ENCODE peak calls at places on chromosomes 4 and X, in ten cellular contexts. One of them, this sample, is unnamed.

GRCh38 chr4:147617841-147618421 is 734 bp downstream of the TMEM184C start:
- DNase-seq in uterus: no peak
- DNase-seq in Panc1: no peak
- DNase-seq in transverse colon: no peak
- DNase-seq in right atrium auricular region: no peak
- DNase-seq in cardiac muscle cell: no peak
- DNase-seq in fibroblast of lung: no peak
- DNase-seq in Karpas-422: no peak
- DNase-seq in tibial artery: no peak
- DNase-seq in Peyer's patch: no peak
- DNase-seq in this sample: no peak

GRCh38 chr4:183182873-183183725 is 84.0 kb downstream of the WWC2 start:
- DNase-seq in uterus: peak; percentile 22
- DNase-seq in Panc1: no peak
- DNase-seq in transverse colon: no peak
- DNase-seq in right atrium auricular region: peak; percentile 79
- DNase-seq in cardiac muscle cell: peak; percentile 93
- DNase-seq in fibroblast of lung: peak; percentile 75
- DNase-seq in Karpas-422: no peak
- DNase-seq in tibial artery: no peak
- DNase-seq in Peyer's patch: no peak
- DNase-seq in this sample: peak; percentile 17

GRCh38 chr4:82528868-82529267 is 32.9 kb downstream of the TMEM150C start:
- DNase-seq in uterus: no peak
- DNase-seq in Panc1: no peak
- DNase-seq in transverse colon: no peak
- DNase-seq in right atrium auricular region: no peak
- DNase-seq in cardiac muscle cell: peak; percentile 15
- DNase-seq in fibroblast of lung: no peak
- DNase-seq in Karpas-422: no peak
- DNase-seq in tibial artery: no peak
- DNase-seq in Peyer's patch: no peak
- DNase-seq in this sample: no peak

GRCh38 chr4:78213218-78213617 is 156.1 kb downstream of the FRAS1 start:
- DNase-seq in uterus: no peak
- DNase-seq in Panc1: no peak
- DNase-seq in transverse colon: peak; percentile 12
- DNase-seq in right atrium auricular region: no peak
- DNase-seq in cardiac muscle cell: no peak
- DNase-seq in fibroblast of lung: no peak
- DNase-seq in Karpas-422: no peak
- DNase-seq in tibial artery: no peak
- DNase-seq in Peyer's patch: no peak
- DNase-seq in this sample: no peak

GRCh38 chr4:114601304-114602052 is 2.9 kb downstream of the UGT8 start:
- DNase-seq in uterus: no peak
- DNase-seq in Panc1: no peak
- DNase-seq in transverse colon: no peak
- DNase-seq in right atrium auricular region: no peak
- DNase-seq in cardiac muscle cell: no peak
- DNase-seq in fibroblast of lung: no peak
- DNase-seq in Karpas-422: no peak
- DNase-seq in tibial artery: no peak
- DNase-seq in Peyer's patch: peak; percentile 34
- DNase-seq in this sample: no peak

GRCh38 chr4:183912585-183912984 is 7.5 kb downstream of the STOX2 start:
- DNase-seq in uterus: no peak
- DNase-seq in Panc1: no peak
- DNase-seq in transverse colon: no peak
- DNase-seq in right atrium auricular region: no peak
- DNase-seq in cardiac muscle cell: peak; percentile 38
- DNase-seq in fibroblast of lung: no peak
- DNase-seq in Karpas-422: no peak
- DNase-seq in tibial artery: no peak
- DNase-seq in Peyer's patch: no peak
- DNase-seq in this sample: no peak

GRCh38 chr4:102787096-102787867 is 26.5 kb upstream of the MANBA start:
- DNase-seq in uterus: no peak
- DNase-seq in Panc1: no peak
- DNase-seq in transverse colon: no peak
- DNase-seq in right atrium auricular region: no peak
- DNase-seq in cardiac muscle cell: peak; percentile 73
- DNase-seq in fibroblast of lung: peak; percentile 90
- DNase-seq in Karpas-422: no peak
- DNase-seq in tibial artery: no peak
- DNase-seq in Peyer's patch: no peak
- DNase-seq in this sample: no peak

GRCh38 chrX:74450803-74451449 is 29.6 kb downstream of the SLC16A2 start:
- DNase-seq in uterus: no peak
- DNase-seq in Panc1: peak; percentile 27
- DNase-seq in transverse colon: no peak
- DNase-seq in right atrium auricular region: no peak
- DNase-seq in cardiac muscle cell: peak; percentile 91
- DNase-seq in fibroblast of lung: peak; percentile 89
- DNase-seq in Karpas-422: no peak
- DNase-seq in tibial artery: no peak
- DNase-seq in Peyer's patch: no peak
- DNase-seq in this sample: no peak

GRCh38 chr4:165343353-165344191 is 16.1 kb downstream of the MSMO1 start:
- DNase-seq in uterus: no peak
- DNase-seq in Panc1: no peak
- DNase-seq in transverse colon: no peak
- DNase-seq in right atrium auricular region: no peak
- DNase-seq in cardiac muscle cell: no peak
- DNase-seq in fibroblast of lung: no peak
- DNase-seq in Karpas-422: peak; percentile 51
- DNase-seq in tibial artery: no peak
- DNase-seq in Peyer's patch: no peak
- DNase-seq in this sample: no peak

GRCh38 chr4:20418865-20419451 is 167.3 kb downstream of the SLIT2 start:
- DNase-seq in uterus: no peak
- DNase-seq in Panc1: no peak
- DNase-seq in transverse colon: no peak
- DNase-seq in right atrium auricular region: no peak
- DNase-seq in cardiac muscle cell: peak; percentile 84
- DNase-seq in fibroblast of lung: peak; percentile 87
- DNase-seq in Karpas-422: peak; percentile 70
- DNase-seq in tibial artery: no peak
- DNase-seq in Peyer's patch: no peak
- DNase-seq in this sample: no peak

GRCh38 chr4:128823025-128823661 is 13.6 kb downstream of the JADE1 start:
- DNase-seq in uterus: no peak
- DNase-seq in Panc1: peak; percentile 57
- DNase-seq in transverse colon: no peak
- DNase-seq in right atrium auricular region: no peak
- DNase-seq in cardiac muscle cell: peak; percentile 72
- DNase-seq in fibroblast of lung: peak; percentile 92
- DNase-seq in Karpas-422: no peak
- DNase-seq in tibial artery: no peak
- DNase-seq in Peyer's patch: no peak
- DNase-seq in this sample: no peak
- H3K4me1 ChIP-seq in uterus: no peaks in the 10 kb centered on the region
- H3K4me1 ChIP-seq in Panc1: peaks cover 12% of the 10 kb centered on the region
- H3K4me1 ChIP-seq in transverse colon: peaks cover 4% of the 10 kb centered on the region
- H3K4me1 ChIP-seq in right atrium auricular region: peaks cover 46% of the 10 kb centered on the region
- H3K4me1 ChIP-seq in cardiac muscle cell: no peaks in the 10 kb centered on the region
- H3K4me1 ChIP-seq in fibroblast of lung: peaks cover 32% of the 10 kb centered on the region
- H3K4me1 ChIP-seq in Karpas-422: peaks cover 71% of the 10 kb centered on the region
- H3K4me1 ChIP-seq in tibial artery: peaks cover 29% of the 10 kb centered on the region
- H3K4me1 ChIP-seq in Peyer's patch: peaks cover 3% of the 10 kb centered on the region
- H3K4me1 ChIP-seq in this sample: peaks cover 67% of the 10 kb centered on the region

DNA sequence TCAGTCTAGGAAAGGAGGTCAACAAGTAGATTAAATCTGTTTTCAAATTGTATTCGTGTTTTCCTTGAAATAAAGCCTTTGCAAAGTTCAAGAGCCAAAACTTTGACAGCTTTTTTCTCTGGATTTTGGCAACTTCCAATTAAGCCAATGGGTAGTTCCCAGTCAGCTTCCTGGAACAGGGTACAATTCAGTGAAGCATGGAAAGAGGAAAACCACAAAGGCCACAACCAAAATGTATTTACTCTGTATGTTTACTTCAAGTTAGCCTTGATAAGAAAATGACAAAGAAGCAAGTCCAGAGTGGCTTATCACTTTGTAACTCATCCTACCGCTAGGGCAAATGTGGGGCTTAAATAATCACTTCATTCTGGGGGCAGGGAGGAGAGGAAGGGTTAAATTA is 188.6 kb downstream of the COMMD8 start:
- DNase-seq in uterus: no peak
- DNase-seq in Panc1: no peak
- DNase-seq in transverse colon: no peak
- DNase-seq in right atrium auricular region: no peak
- DNase-seq in cardiac muscle cell: peak; percentile 6
- DNase-seq in fibroblast of lung: no peak
- DNase-seq in Karpas-422: no peak
- DNase-seq in tibial artery: no peak
- DNase-seq in Peyer's patch: no peak
- DNase-seq in this sample: no peak
- H3K27ac ChIP-seq in uterus: no peak overlapping the region
- H3K27ac ChIP-seq in Panc1: no peak overlapping the region
- H3K27ac ChIP-seq in transverse colon: no peak overlapping the region
- H3K27ac ChIP-seq in right atrium auricular region: no peak overlapping the region
- H3K27ac ChIP-seq in cardiac muscle cell: no peak overlapping the region
- H3K27ac ChIP-seq in fibroblast of lung: no peak overlapping the region
- H3K27ac ChIP-seq in Karpas-422: no peak overlapping the region
- H3K27ac ChIP-seq in tibial artery: no peak overlapping the region
- H3K27ac ChIP-seq in Peyer's patch: no peak overlapping the region
- H3K27ac ChIP-seq in this sample: no peak overlapping the region

GRCh38 chr4:128844931-128845330 is 35.4 kb downstream of the JADE1 start:
- DNase-seq in uterus: no peak
- DNase-seq in Panc1: no peak
- DNase-seq in transverse colon: no peak
- DNase-seq in right atrium auricular region: no peak
- DNase-seq in cardiac muscle cell: no peak
- DNase-seq in fibroblast of lung: peak; percentile 95
- DNase-seq in Karpas-422: no peak
- DNase-seq in tibial artery: peak; percentile 92
- DNase-seq in Peyer's patch: no peak
- DNase-seq in this sample: peak; percentile 57

GRCh38 chr4:128850252-128850651 is 40.8 kb downstream of the JADE1 start:
- DNase-seq in uterus: no peak
- DNase-seq in Panc1: no peak
- DNase-seq in transverse colon: no peak
- DNase-seq in right atrium auricular region: no peak
- DNase-seq in cardiac muscle cell: no peak
- DNase-seq in fibroblast of lung: no peak
- DNase-seq in Karpas-422: no peak
- DNase-seq in tibial artery: no peak
- DNase-seq in Peyer's patch: no peak
- DNase-seq in this sample: no peak

GRCh38 chr4:128846063-128846462 is 36.6 kb downstream of the JADE1 start:
- DNase-seq in uterus: no peak
- DNase-seq in Panc1: no peak
- DNase-seq in transverse colon: no peak
- DNase-seq in right atrium auricular region: no peak
- DNase-seq in cardiac muscle cell: no peak
- DNase-seq in fibroblast of lung: no peak
- DNase-seq in Karpas-422: no peak
- DNase-seq in tibial artery: no peak
- DNase-seq in Peyer's patch: no peak
- DNase-seq in this sample: no peak

GRCh38 chr4:128848461-128848860 is 39.0 kb downstream of the JADE1 start:
- DNase-seq in uterus: no peak
- DNase-seq in Panc1: no peak
- DNase-seq in transverse colon: no peak
- DNase-seq in right atrium auricular region: no peak
- DNase-seq in cardiac muscle cell: no peak
- DNase-seq in fibroblast of lung: no peak
- DNase-seq in Karpas-422: no peak
- DNase-seq in tibial artery: no peak
- DNase-seq in Peyer's patch: no peak
- DNase-seq in this sample: no peak

GRCh38 chr4:128847074-128847724 is 37.7 kb downstream of the JADE1 start:
- DNase-seq in uterus: no peak
- DNase-seq in Panc1: no peak
- DNase-seq in transverse colon: no peak
- DNase-seq in right atrium auricular region: no peak
- DNase-seq in cardiac muscle cell: peak; percentile 27
- DNase-seq in fibroblast of lung: no peak
- DNase-seq in Karpas-422: no peak
- DNase-seq in tibial artery: no peak
- DNase-seq in Peyer's patch: no peak
- DNase-seq in this sample: no peak
- H3K36me3 ChIP-seq in uterus: no peaks in the 10 kb centered on the region
- H3K36me3 ChIP-seq in Panc1: peaks cover 6% of the 10 kb centered on the region
- H3K36me3 ChIP-seq in transverse colon: no peaks in the 10 kb centered on the region
- H3K36me3 ChIP-seq in right atrium auricular region: peaks cover 75% of the 10 kb centered on the region
- H3K36me3 ChIP-seq in cardiac muscle cell: peaks cover 15% of the 10 kb centered on the region
- H3K36me3 ChIP-seq in fibroblast of lung: peaks cover 39% of the 10 kb centered on the region
- H3K36me3 ChIP-seq in Karpas-422: peaks cover 83% of the 10 kb centered on the region
- H3K36me3 ChIP-seq in tibial artery: peaks cover 88% of the 10 kb centered on the region
- H3K36me3 ChIP-seq in Peyer's patch: peaks cover 79% of the 10 kb centered on the region
- H3K36me3 ChIP-seq in this sample: peaks cover 68% of the 10 kb centered on the region

GRCh38 chr4:128830906-128831525 is 21.5 kb downstream of the JADE1 start:
- DNase-seq in uterus: no peak
- DNase-seq in Panc1: no peak
- DNase-seq in transverse colon: no peak
- DNase-seq in right atrium auricular region: no peak
- DNase-seq in cardiac muscle cell: peak; percentile 24
- DNase-seq in fibroblast of lung: no peak
- DNase-seq in Karpas-422: no peak
- DNase-seq in tibial artery: no peak
- DNase-seq in Peyer's patch: no peak
- DNase-seq in this sample: no peak

GRCh38 chr4:128837198-128837597 is 27.7 kb downstream of the JADE1 start:
- DNase-seq in uterus: no peak
- DNase-seq in Panc1: no peak
- DNase-seq in transverse colon: no peak
- DNase-seq in right atrium auricular region: no peak
- DNase-seq in cardiac muscle cell: no peak
- DNase-seq in fibroblast of lung: no peak
- DNase-seq in Karpas-422: no peak
- DNase-seq in tibial artery: no peak
- DNase-seq in Peyer's patch: no peak
- DNase-seq in this sample: no peak

GRCh38 chr4:128835498-128836222 is 26.2 kb downstream of the JADE1 start:
- DNase-seq in uterus: peak; percentile 66
- DNase-seq in Panc1: no peak
- DNase-seq in transverse colon: peak; percentile 23
- DNase-seq in right atrium auricular region: peak; percentile 81
- DNase-seq in cardiac muscle cell: peak; percentile 86
- DNase-seq in fibroblast of lung: peak; percentile 92
- DNase-seq in Karpas-422: no peak
- DNase-seq in tibial artery: peak; percentile 91
- DNase-seq in Peyer's patch: no peak
- DNase-seq in this sample: peak; percentile 80

GRCh38 chr4:128831526-128832252 is 22.2 kb downstream of the JADE1 start:
- DNase-seq in uterus: no peak
- DNase-seq in Panc1: no peak
- DNase-seq in transverse colon: no peak
- DNase-seq in right atrium auricular region: no peak
- DNase-seq in cardiac muscle cell: peak; percentile 35
- DNase-seq in fibroblast of lung: peak; percentile 43
- DNase-seq in Karpas-422: no peak
- DNase-seq in tibial artery: no peak
- DNase-seq in Peyer's patch: no peak
- DNase-seq in this sample: peak; percentile 11

DNA sequence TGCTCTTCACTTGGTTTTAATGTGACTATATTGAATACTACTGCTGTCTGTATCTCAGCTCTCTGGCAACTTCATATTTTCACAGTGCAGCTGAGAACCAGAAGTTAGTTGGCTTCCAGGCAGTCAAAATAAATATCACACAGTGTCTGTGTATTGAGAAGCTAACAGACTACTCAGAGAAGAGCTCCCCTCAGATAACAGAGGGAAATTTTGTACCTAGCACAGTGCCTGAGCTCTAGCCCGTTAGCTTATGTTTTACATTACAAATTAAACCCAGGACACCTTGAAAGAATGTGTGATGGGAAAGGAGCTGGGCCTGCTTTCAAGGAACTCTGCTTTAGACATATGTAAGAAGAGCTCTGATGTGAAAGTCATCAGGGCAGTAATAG is 22.7 kb downstream of the JADE1 start:
- DNase-seq in uterus: no peak
- DNase-seq in Panc1: no peak
- DNase-seq in transverse colon: no peak
- DNase-seq in right atrium auricular region: no peak
- DNase-seq in cardiac muscle cell: no peak
- DNase-seq in fibroblast of lung: no peak
- DNase-seq in Karpas-422: no peak
- DNase-seq in tibial artery: no peak
- DNase-seq in Peyer's patch: no peak
- DNase-seq in this sample: no peak
- H3K4me1 ChIP-seq in uterus: no peaks in the 10 kb centered on the region
- H3K4me1 ChIP-seq in Panc1: peaks cover 5% of the 10 kb centered on the region
- H3K4me1 ChIP-seq in transverse colon: peaks cover 15% of the 10 kb centered on the region
- H3K4me1 ChIP-seq in right atrium auricular region: peaks cover 70% of the 10 kb centered on the region
- H3K4me1 ChIP-seq in cardiac muscle cell: no peaks in the 10 kb centered on the region
- H3K4me1 ChIP-seq in fibroblast of lung: peaks cover 12% of the 10 kb centered on the region
- H3K4me1 ChIP-seq in Karpas-422: peaks cover 61% of the 10 kb centered on the region
- H3K4me1 ChIP-seq in tibial artery: peaks cover 46% of the 10 kb centered on the region
- H3K4me1 ChIP-seq in Peyer's patch: no peaks in the 10 kb centered on the region
- H3K4me1 ChIP-seq in this sample: peaks cover 80% of the 10 kb centered on the region

This sample was measured in heart right ventricle.